ENCODE peak calls at places on chromosomes 12 and 14, in five cellular contexts. I, R, B, V and C are unnamed samples.

GRCh38 chr14:29310210-29310609 is 543.6 kb downstream of the FOXG1 start:
- DNase-seq in I (no peak), R (no peak), B (no peak), V (no peak), C (no peak)

GRCh38 chr14:55710506-55711041 is 130.6 kb downstream of the KTN1 start:
- DNase-seq in I (no peak), R (no peak), B (no peak), V (no peak), C (no peak)

GRCh38 chr12:124663206-124663605 is 95.8 kb upstream of the NCOR2 start:
- DNase-seq in I (no peak), R (no peak), B (no peak), V (no peak), C (no peak)

GRCh38 chr14:61547186-61548121 is 147.9 kb upstream of the HIF1A start:
- DNase-seq in I (peak), R (no peak), B (peak), V (no peak), C (peak)

GRCh38 chr14:46197856-46198255 is 453.7 kb downstream of the RPL10L start:
- DNase-seq in I (no peak), R (no peak), B (no peak), V (no peak), C (no peak)

GRCh38 chr12:82596484-82596883 is 90.2 kb upstream of the TMTC2 start:
- DNase-seq in I (no peak), R (no peak), B (no peak), V (no peak), C (no peak)

GRCh38 chr14:68789002-68789797 is 3.7 kb downstream of the ZFP36L1 start:
- DNase-seq in I (peak), R (peak), B (peak), V (no peak), C (peak)

GRCh38 chr14:24339284-24340151 is at the start of gene RIPK3:
- DNase-seq in I (no peak), R (peak), B (peak), V (no peak), C (no peak)

GRCh38 chr14:91246051-91246852 is 1.7 kb upstream of the GPR68 start:
- DNase-seq in I (no peak), R (no peak), B (no peak), V (no peak), C (no peak)

GRCh38 chr12:93039062-93039461 is 110.0 kb upstream of the EEA1 start:
- DNase-seq in I (peak), R (no peak), B (no peak), V (no peak), C (no peak)

GRCh38 chr14:59187802-59188460 is 536 bp upstream of the DAAM1 start:
- DNase-seq in I (no peak), R (no peak), B (no peak), V (no peak), C (no peak)

GRCh38 chr14:73143003-73143402 is 6.7 kb downstream of the PSEN1 start:
- DNase-seq in I (no peak), R (no peak), B (no peak), V (peak), C (no peak)

GRCh38 chr12:63985456-63985855 is 141.0 kb downstream of the SRGAP1 start:
- DNase-seq in I (no peak), R (no peak), B (no peak), V (no peak), C (no peak)

GRCh38 chr14:58770501-58770982 is 132.8 kb downstream of the DACT1 start:
- DNase-seq in I (no peak), R (no peak), B (no peak), V (no peak), C (no peak)

GRCh38 chr12:128801879-128802391 is 21.8 kb downstream of the SLC15A4 start:
- DNase-seq in I (peak), R (no peak), B (peak), V (no peak), C (no peak)

GRCh38 chr12:53781218-53781801 is 29.5 kb upstream of the CISTR start:
- DNase-seq in I (peak), R (no peak), B (no peak), V (no peak), C (no peak)

GRCh38 chr14:23121401-23121800 is 2.3 kb upstream of the CEBPE start:
- DNase-seq in I (peak), R (no peak), B (peak), V (no peak), C (peak)

GRCh38 chr14:61192970-61193369 is 88.2 kb downstream of the TMEM30B start:
- DNase-seq in I (peak), R (no peak), B (no peak), V (no peak), C (no peak)

GRCh38 chr12:40663781-40664180 is 28.5 kb upstream of the CNTN1 start:
- DNase-seq in I (no peak), R (no peak), B (no peak), V (no peak), C (no peak)

GRCh38 chr14:91327201-91327600 is 82.7 kb upstream of the GPR68 start:
- DNase-seq in I (no peak), R (no peak), B (no peak), V (no peak), C (no peak)

GRCh38 chr14:100591453-100592371 is 4.5 kb upstream of the BEGAIN start:
- DNase-seq in I (no peak), R (no peak), B (no peak), V (no peak), C (no peak)

GRCh38 chr12:49358548-49359141 is 8.6 kb upstream of the SPATS2 start:
- DNase-seq in I (peak), R (peak), B (peak), V (peak), C (no peak)

GRCh38 chr14:20722016-20722415 is 23.7 kb upstream of the EDDM3A start:
- DNase-seq in I (no peak), R (no peak), B (no peak), V (no peak), C (no peak)

DNA sequence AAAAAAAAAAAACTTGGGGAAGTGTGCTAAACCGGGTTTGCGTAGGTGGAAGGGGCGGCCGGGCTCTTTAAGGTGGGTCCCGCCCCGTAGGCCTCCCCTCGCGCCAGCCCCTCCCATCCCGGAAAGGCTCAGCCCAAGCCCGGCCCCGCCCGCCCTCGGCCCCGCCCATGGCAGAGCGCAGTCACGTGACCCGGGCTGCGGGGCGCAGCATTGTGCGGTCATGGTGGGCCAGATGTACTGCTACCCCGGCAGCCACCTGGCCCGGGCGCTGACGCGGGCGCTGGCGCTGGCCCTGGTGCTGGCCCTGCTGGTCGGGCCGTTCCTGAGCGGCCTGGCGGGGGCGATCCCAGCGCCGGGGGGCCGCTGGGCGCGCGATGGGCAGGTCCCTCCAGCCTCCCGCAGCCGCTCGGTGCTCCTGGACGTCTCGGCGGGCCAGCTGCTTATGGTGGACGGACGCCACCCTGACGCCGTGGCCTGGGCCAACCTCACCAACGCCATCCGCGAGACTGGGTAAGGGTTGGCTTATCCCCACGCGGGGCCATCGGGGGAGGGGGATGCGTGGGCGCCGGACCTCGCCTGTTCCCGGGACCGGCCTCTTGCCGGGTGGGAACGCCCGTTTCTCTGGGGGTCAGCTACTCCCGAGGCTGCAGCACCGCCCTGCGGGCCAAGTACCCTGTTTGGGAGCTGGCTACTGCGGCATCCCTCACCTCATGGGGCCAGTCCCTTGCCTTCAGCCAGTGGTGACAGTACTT is at the start of gene PLBD2:
- DNase-seq in I (peak), R (peak), B (peak), V (peak), C (peak)
- H3K23ac ChIP-seq in I (peak), R (no peak), B (no peak), V (peak), C (no peak)

GRCh38 chr14:39441805-39442204 is 9.6 kb upstream of the FBXO33 start:
- DNase-seq in I (no peak), R (no peak), B (no peak), V (no peak), C (no peak)
- H3K4ac ChIP-seq in I (no peak), R (no peak), B (no peak), V (no peak), C (no peak)

GRCh38 chr14:78498062-78498595 is 328.0 kb downstream of the NRXN3 start:
- DNase-seq in I (no peak), R (no peak), B (no peak), V (no peak), C (no peak)
- H3K23ac ChIP-seq in I (no peak), R (no peak), B (no peak), V (no peak), C (no peak)

GRCh38 chr14:51602176-51602759 is 49.4 kb upstream of the FRMD6 start:
- DNase-seq in I (peak), R (no peak), B (no peak), V (no peak), C (no peak)

GRCh38 chr14:51604078-51604477 is 47.6 kb upstream of the FRMD6 start:
- DNase-seq in I (peak), R (no peak), B (peak), V (no peak), C (peak)

GRCh38 chr14:51603495-51603894 is 48.2 kb upstream of the FRMD6 start:
- DNase-seq in I (no peak), R (no peak), B (peak), V (no peak), C (peak)

GRCh38 chr14:51597511-51597920 is 54.2 kb upstream of the FRMD6 start:
- DNase-seq in I (peak), R (no peak), B (peak), V (no peak), C (no peak)

GRCh38 chr14:51600658-51601057 is 51.1 kb upstream of the FRMD6 start:
- DNase-seq in I (no peak), R (no peak), B (no peak), V (no peak), C (no peak)
- H3K4ac ChIP-seq in I (peak), R (no peak), B (no peak), V (no peak), C (no peak)

DNA sequence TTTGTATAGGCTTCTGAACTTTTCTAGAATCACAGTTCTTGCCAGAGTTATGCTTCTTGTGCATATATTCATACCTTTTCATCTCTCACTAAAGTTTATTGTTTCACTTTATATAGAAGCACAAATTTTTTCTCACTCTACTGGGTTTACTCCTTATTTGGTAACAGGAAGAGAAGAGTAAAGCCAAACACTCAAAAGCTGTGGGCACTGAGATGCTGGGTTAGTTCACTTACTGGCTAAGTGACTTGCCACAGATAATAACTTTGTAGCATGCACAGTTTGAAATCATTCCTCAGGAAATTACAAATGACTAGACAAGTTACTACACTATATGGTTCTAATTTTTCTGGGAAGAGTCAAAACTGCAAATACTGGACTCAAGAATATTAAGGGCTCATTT is 7.8 kb downstream of the HIGD1C start:
- DNase-seq in I (peak), R (no peak), B (peak), V (no peak), C (no peak)
- H3K23ac ChIP-seq in I (no peak), R (no peak), B (no peak), V (no peak), C (no peak)

DNA sequence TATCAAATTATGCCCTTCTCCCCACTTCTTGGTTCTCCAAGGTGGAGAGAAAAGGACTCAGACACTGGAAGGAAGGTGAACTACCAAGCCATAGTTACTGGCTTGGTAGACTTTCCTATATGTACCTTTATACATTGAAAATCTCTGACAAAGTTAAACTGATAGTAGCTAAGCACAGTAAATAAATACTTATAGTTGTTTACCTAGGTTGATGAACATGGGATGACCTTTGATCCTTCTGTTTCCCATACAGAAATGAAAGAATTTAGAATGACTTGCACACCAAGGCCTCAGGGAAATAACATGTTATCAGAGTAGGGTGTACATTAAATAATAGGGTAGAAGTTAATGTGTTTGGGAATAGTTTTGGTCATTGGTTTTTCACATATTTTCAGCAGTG is 6.7 kb downstream of the ARHGAP5 start:
- DNase-seq in I (no peak), R (no peak), B (no peak), V (no peak), C (no peak)
- H3K4ac ChIP-seq in I (no peak), R (no peak), B (no peak), V (no peak), C (peak)

GRCh38 chr12:109153711-109154434 is 37.5 kb downstream of the ACACB start:
- DNase-seq in I (no peak), R (peak), B (no peak), V (peak), C (no peak)
- H3K23ac ChIP-seq in I (peak), R (no peak), B (no peak), V (no peak), C (no peak)

GRCh38 chr12:2963760-2964292 is 4.6 kb downstream of the TEAD4 start:
- DNase-seq in I (peak), R (peak), B (peak), V (no peak), C (no peak)
- H3K4ac ChIP-seq in I (peak), R (no peak), B (peak), V (no peak), C (peak)